ENCODE peak calls at places on chromosomes 12 and 14, in six cellular contexts. G, Z, L, F, S and Y are unnamed samples.

GRCh38 chr12:126726481-126727217 is 1540.3 kb upstream of the TMEM132C start:
- DNase-seq in G (no peak), L (no peak), S (no peak), Z (no peak), F (peak; percentile 63), Y (no peak)

GRCh38 chr12:46240436-46240835 is 28.4 kb downstream of the SLC38A1 start:
- DNase-seq in S (no peak), F (no peak), Z (no peak), G (no peak), L (no peak), Y (no peak)

GRCh38 chr12:4943067-4943937 is 33.6 kb downstream of the KCNA1 start:
- DNase-seq in Z (no peak), L (no peak), G (no peak), S (no peak), F (no peak), Y (no peak)

GRCh38 chr12:124543591-124544310 is 23.7 kb downstream of the NCOR2 start:
- DNase-seq in L (no peak), G (peak; percentile 51), S (peak; percentile 76), Z (no peak), F (peak; percentile 86), Y (peak; percentile 68)

GRCh38 chr12:104519190-104519857 is 62.6 kb downstream of the CHST11 start:
- DNase-seq in F (no peak), L (no peak), Z (peak; percentile 82), S (no peak), G (no peak), Y (no peak)

GRCh38 chr12:22500100-22500499 is 44.2 kb downstream of the C2CD5 start:
- DNase-seq in L (no peak), Z (no peak), S (no peak), G (no peak), F (no peak), Y (no peak)

GRCh38 chr14:59347511-59347900 is 117.7 kb downstream of the GPR135 start:
- DNase-seq in G (no peak), F (no peak), S (no peak), L (peak; percentile 78), Z (no peak), Y (no peak)

GRCh38 chr12:49974231-49974675 is 1.5 kb downstream of the AQP6 start:
- DNase-seq in L (no peak), F (peak; percentile 75), Z (no peak), S (peak; percentile 74), G (peak; percentile 53), Y (peak; percentile 84)

GRCh38 chr12:110109037-110109836 is 14.9 kb upstream of the IFT81 start:
- DNase-seq in L (no peak), Z (no peak), S (no peak), F (peak; percentile 26), G (peak; percentile 86), Y (peak; percentile 84)

GRCh38 chr12:730550-730949 is 21.8 kb upstream of the WNK1 start:
- DNase-seq in S (no peak), Z (no peak), L (no peak), F (no peak), G (no peak), Y (no peak)

GRCh38 chr12:124941170-124941527 is 26.7 kb upstream of the UBC start:
- DNase-seq in L (no peak), Z (no peak), S (no peak), F (no peak), G (no peak), Y (no peak)

GRCh38 chr12:65810036-65810435 is 14.2 kb upstream of the HMGA2 start:
- DNase-seq in S (no peak), F (no peak), Z (no peak), L (no peak), G (no peak), Y (no peak)

GRCh38 chr12:71900091-71900490 is 38.6 kb upstream of the TPH2 start:
- DNase-seq in S (no peak), L (no peak), Z (no peak), F (no peak), G (no peak), Y (no peak)

GRCh38 chr12:739349-739748 is 13.0 kb upstream of the WNK1 start:
- DNase-seq in S (no peak), Z (no peak), G (no peak), F (no peak), L (no peak), Y (no peak)

GRCh38 chr12:68317047-68317667 is 15.0 kb downstream of the MDM1 start:
- DNase-seq in G (peak; percentile 37), S (no peak), L (no peak), F (peak; percentile 66), Z (peak; percentile 47), Y (no peak)

GRCh38 chr12:103928736-103929050 is 1.5 kb upstream of the HSP90B1 start:
- DNase-seq in L (no peak), S (peak; percentile 86), Z (peak; percentile 69), F (no peak), G (peak; percentile 25), Y (peak; percentile 11)

GRCh38 chr14:104531421-104532190 is 48.0 kb upstream of the C14orf180 start:
- DNase-seq in S (no peak), G (no peak), F (no peak), Z (no peak), L (no peak), Y (no peak)
- H3K27ac ChIP-seq in S (no peak overlapping the region), G (no peak overlapping the region), F (no peak overlapping the region), Z (no peak overlapping the region), L (no peak overlapping the region), Y (no peak overlapping the region)

GRCh38 chr12:108667349-108667748 is 33.7 kb upstream of the SELPLG start:
- DNase-seq in S (no peak), L (no peak), F (no peak), Z (no peak), G (no peak), Y (no peak)

GRCh38 chr12:108665608-108666202 is 32.0 kb upstream of the SELPLG start:
- DNase-seq in L (no peak), S (no peak), Z (no peak), G (no peak), F (no peak), Y (no peak)

GRCh38 chr12:108668532-108668931 is 34.8 kb upstream of the SELPLG start:
- DNase-seq in S (no peak), F (no peak), Z (no peak), L (no peak), G (no peak), Y (no peak)

GRCh38 chr12:108664338-108665258 is 30.9 kb upstream of the SELPLG start:
- DNase-seq in G (peak; percentile 83), S (peak; percentile 90), Z (peak; percentile 86), F (peak; percentile 86), L (peak; percentile 76), Y (peak; percentile 83)

GRCh38 chr12:108666326-108666995 is 32.8 kb upstream of the SELPLG start:
- DNase-seq in G (no peak), S (peak; percentile 69), L (no peak), Z (no peak), F (no peak), Y (peak; percentile 74)
- H3K27ac ChIP-seq in G (no peak overlapping the region), S (peak overlapping the region; percentile 47), L (no peak overlapping the region), Z (no peak overlapping the region), F (peak overlapping the region; percentile 51), Y (peak overlapping the region; percentile 54)

GRCh38 chr14:39488600-39488999 is 56.4 kb upstream of the FBXO33 start:
- DNase-seq in G (no peak), S (no peak), L (no peak), Z (no peak), F (peak; percentile 94), Y (no peak)

GRCh38 chr14:39492267-39492666 is 60.0 kb upstream of the FBXO33 start:
- DNase-seq in G (no peak), S (no peak), L (no peak), F (no peak), Z (no peak), Y (no peak)

DNA sequence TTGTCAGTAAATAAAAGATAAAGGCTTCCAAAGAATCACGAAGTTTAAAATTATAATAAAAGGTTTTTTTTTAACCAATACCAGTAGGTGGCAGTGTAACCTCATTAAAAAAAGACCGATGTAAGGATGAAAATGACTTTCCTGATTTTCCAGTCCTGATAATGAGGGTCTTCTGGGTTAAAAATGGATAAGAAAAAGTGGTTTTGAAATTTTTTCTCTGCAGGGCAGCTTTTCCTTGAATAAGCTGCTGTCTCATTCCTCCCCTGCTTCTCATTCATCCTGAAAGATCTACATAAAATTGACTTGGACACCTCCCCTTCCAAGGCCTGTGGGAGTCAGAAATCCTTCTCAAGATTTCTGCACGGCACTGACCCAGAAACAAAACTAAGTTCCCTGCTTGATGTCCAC is 58.9 kb upstream of the FBXO33 start:
- DNase-seq in S (no peak), L (no peak), F (peak; percentile 67), Z (no peak), G (no peak), Y (no peak)
- H3K27ac ChIP-seq in S (no peak overlapping the region), L (no peak overlapping the region), F (peak overlapping the region; percentile 56), Z (no peak overlapping the region), G (no peak overlapping the region), Y (no peak overlapping the region)

GRCh38 chr14:64539186-64539552 is 1.4 kb upstream of the HSPA2 start:
- DNase-seq in S (no peak), Z (no peak), F (no peak), L (no peak), G (no peak), Y (no peak)

GRCh38 chr14:64541971-64542838 is 1.7 kb downstream of the HSPA2 start:
- DNase-seq in F (no peak), L (no peak), S (peak; percentile 76), G (peak; percentile 27), Z (peak; percentile 48), Y (peak; percentile 46)

GRCh38 chr14:64542839-64543207 is 2.3 kb downstream of the HSPA2 start:
- DNase-seq in Z (no peak), S (no peak), F (no peak), G (no peak), L (no peak), Y (no peak)

GRCh38 chr14:64540208-64541202 is at the start of gene HSPA2:
- DNase-seq in F (peak; percentile 98), S (peak; percentile 99), G (peak; percentile 99), L (peak; percentile 90), Z (peak; percentile 94), Y (peak; percentile 99)

GRCh38 chr14:64541261-64541970 is 875 bp downstream of the HSPA2 start:
- DNase-seq in S (peak; percentile 85), F (no peak), G (peak; percentile 48), L (no peak), Z (no peak), Y (peak; percentile 34)
- H3K27ac ChIP-seq in S (no peak overlapping the region), F (no peak overlapping the region), G (no peak overlapping the region), L (no peak overlapping the region), Z (no peak overlapping the region), Y (no peak overlapping the region)